ENCODE peak calls at places on chromosomes 6 and 20, in nine cellular contexts. P, A, J, H, V, Z, M, N and B are unnamed samples.

GRCh38 chr20:13868331-13868730 is 83.5 kb downstream of the NDUFAF5 start:
- DNase-seq in H (no peak), Z (no peak), A (no peak), N (peak; percentile 40), M (no peak), J (peak; percentile 74), P (peak; percentile 77), V (peak; percentile 94), B (no peak)

GRCh38 chr6:107849325-107849724 is 25.2 kb upstream of the SCML4 start:
- DNase-seq in P (no peak), H (no peak), A (no peak), J (no peak), N (no peak), V (no peak), Z (no peak), M (no peak), B (no peak)

GRCh38 chr20:50314936-50315335 is 124.3 kb downstream of the CEBPB start:
- DNase-seq in J (no peak), A (no peak), V (no peak), N (peak; percentile 31), Z (peak; percentile 13), P (no peak), M (no peak), H (no peak), B (no peak)

GRCh38 chr6:116060572-116061283 is at the start of gene FRK:
- DNase-seq in V (peak; percentile 70), Z (peak; percentile 78), H (no peak), N (peak; percentile 89), P (no peak), A (no peak), M (no peak), J (no peak), B (peak; percentile 32)

GRCh38 chr20:37920679-37921322 is 17.9 kb downstream of the VSTM2L start:
- DNase-seq in A (peak; percentile 48), P (no peak), N (no peak), Z (no peak), M (no peak), V (no peak), H (no peak), J (no peak), B (no peak)

GRCh38 chr6:132907231-132907630 is 92.9 kb downstream of the RPS12 start:
- DNase-seq in M (no peak), A (no peak), P (no peak), J (no peak), N (peak; percentile 47), H (no peak), Z (no peak), V (peak; percentile 38), B (no peak)

GRCh38 chr6:168200571-168201134 is 118.9 kb downstream of the DACT2 start:
- DNase-seq in J (no peak), H (no peak), P (no peak), A (no peak), N (no peak), V (no peak), Z (no peak), M (no peak), B (no peak)

GRCh38 chr6:150681992-150682391 is 82.3 kb downstream of the PLEKHG1 start:
- DNase-seq in V (no peak), M (no peak), N (peak; percentile 75), A (no peak), J (no peak), H (no peak), P (no peak), Z (no peak), B (no peak)

GRCh38 chr6:155387551-155387950 is 68.1 kb downstream of the NOX3 start:
- DNase-seq in A (no peak), M (no peak), H (no peak), V (no peak), Z (no peak), N (no peak), P (no peak), J (no peak), B (no peak)

GRCh38 chr20:9059931-9060330 is 9.0 kb upstream of the PLCB4 start:
- DNase-seq in P (peak; percentile 50), N (peak; percentile 34), A (no peak), V (peak; percentile 46), M (no peak), J (peak; percentile 78), Z (no peak), H (no peak), B (no peak)